ENCODE peak calls at places on chromosomes 5 and 9, in ten cellular contexts. W is NCI-H1694; V is effector memory CD4-positive, alpha-beta T cell; G is NB4; U is foreskin fibroblast; O is activated CD4-positive, alpha-beta T cell treated with anti-CD3 and anti-CD28 coated beads for 24 hours; L is stimulated activated CD4-positive, alpha-beta T cell treated with anti-CD3 and anti-CD28 coated beads, Interleukin-12 subunit alpha, Interleukin-12 subunit beta, amount 100 ng/mL, for 4 hours; H is fibroblast of gingiva; K is activated T-cell treated with anti-CD3 and anti-CD28 coated beads, Interleukin-2, amount 50 U/mL, for 1 hour; N is DND-41. D is an unnamed sample.
A peak's percentile ranks its signal among the peaks of the same experiment; 100 is the strongest.

GRCh38 chr9:18997151-18997550 is 35.9 kb downstream of the SAXO1 start:
- DNase-seq in L (no peak), H (no peak), N (no peak), G (no peak), W (no peak), U (no peak), O (no peak), K (no peak), V (no peak), D (no peak)

GRCh38 chr5:103224118-103224893 is 34.3 kb upstream of the MACIR start:
- DNase-seq in O (no peak), N (peak; percentile 69), G (peak; percentile 80), W (peak; percentile 13), V (peak; percentile 6), H (peak; percentile 76), L (peak; percentile 7), K (peak; percentile 24), U (peak; percentile 48), D (peak; percentile 65)

GRCh38 chr5:32369542-32370155 is 56.9 kb upstream of the MTMR12 start:
- DNase-seq in O (no peak), H (no peak), W (no peak), L (no peak), U (no peak), G (no peak), K (no peak), V (no peak), N (no peak), D (no peak)

GRCh38 chr5:172707285-172708182 is 63.5 kb downstream of the DUSP1 start:
- DNase-seq in O (no peak), U (peak; percentile 73), V (no peak), N (peak; percentile 43), G (peak; percentile 72), L (no peak), H (peak; percentile 62), K (no peak), W (peak; percentile 64), D (peak; percentile 79)

GRCh38 chr9:110842976-110843375 is 174.4 kb downstream of the MUSK start:
- DNase-seq in O (no peak), U (no peak), L (no peak), G (no peak), K (no peak), H (no peak), W (no peak), V (no peak), N (no peak), D (no peak)

GRCh38 chr5:115873392-115873791 is 31.7 kb downstream of the AP3S1 start:
- DNase-seq in G (no peak), U (peak; percentile 51), O (no peak), K (no peak), W (no peak), H (peak; percentile 11), V (no peak), N (no peak), L (no peak), D (peak; percentile 77)

GRCh38 chr9:134386951-134387831 is 60.9 kb downstream of the RXRA start:
- DNase-seq in O (no peak), L (no peak), G (no peak), K (no peak), W (no peak), V (no peak), H (peak; percentile 63), N (no peak), U (peak; percentile 19), D (no peak)

GRCh38 chr5:159777049-159777448 is 139.2 kb upstream of the ADRA1B start:
- DNase-seq in H (peak; percentile 65), V (no peak), K (no peak), N (no peak), W (peak; percentile 61), G (no peak), L (no peak), U (no peak), O (no peak), D (no peak)

GRCh38 chr5:73151733-73152410 is 21.1 kb upstream of the TMEM174 start:
- DNase-seq in N (no peak), G (no peak), H (no peak), O (no peak), W (no peak), U (no peak), L (no peak), V (no peak), K (no peak), D (no peak)

GRCh38 chr5:60210810-60211209 is 317.3 kb upstream of the PDE4D start:
- DNase-seq in H (no peak), K (no peak), N (no peak), W (no peak), U (no peak), G (no peak), L (no peak), V (no peak), O (no peak), D (peak; percentile 21)

GRCh38 chr5:1315018-1315708 is 20.3 kb upstream of the TERT start:
- DNase-seq in W (no peak), H (no peak), K (no peak), V (no peak), N (peak; percentile 26), O (no peak), L (no peak), G (no peak), U (no peak), D (no peak)

GRCh38 chr5:8327016-8327415 is 458.1 kb downstream of the MTRR start:
- DNase-seq in W (no peak), V (no peak), L (no peak), O (no peak), U (no peak), K (no peak), H (no peak), N (no peak), G (no peak), D (no peak)

GRCh38 chr9:4117835-4118610 is 181.8 kb downstream of the GLIS3 start:
- DNase-seq in U (no peak), G (peak; percentile 53), O (peak; percentile 25), L (peak; percentile 42), V (peak; percentile 6), W (no peak), H (no peak), K (peak; percentile 54), N (peak; percentile 54), D (no peak)

GRCh38 chr5:108196276-108196675 is 185.6 kb downstream of the FBXL17 start:
- DNase-seq in G (no peak), W (no peak), N (no peak), O (no peak), H (no peak), U (peak; percentile 17), K (no peak), L (no peak), V (no peak), D (no peak)

GRCh38 chr5:19903611-19904010 is 84.4 kb downstream of the CDH18 start:
- DNase-seq in V (no peak), U (no peak), G (no peak), H (peak; percentile 52), O (no peak), K (no peak), W (no peak), N (no peak), L (no peak), D (no peak)

GRCh38 chr5:159032656-159033350 is 66.9 kb downstream of the EBF1 start:
- DNase-seq in N (no peak), G (no peak), L (no peak), H (no peak), K (no peak), V (no peak), U (no peak), O (no peak), W (no peak), D (no peak)

GRCh38 chr5:73519531-73520283 is 21.5 kb downstream of the BTF3 start:
- DNase-seq in O (peak; percentile 43), H (peak; percentile 65), G (peak; percentile 81), U (peak; percentile 74), K (peak; percentile 58), N (peak; percentile 74), L (peak; percentile 47), V (peak; percentile 47), W (peak; percentile 75), D (peak; percentile 81)